ENCODE peak calls at places on chromosomes 3 and 15, in ten cellular contexts. E, Z, J, R, F, B, U, W, K and Q are unnamed samples.

GRCh38 chr15:32824777-32825176 is 107.0 kb downstream of the GREM1 start:
- DNase-seq in E (no peak), Z (no peak), J (no peak), R (no peak), F (no peak), B (peak), U (no peak), W (peak), K (no peak), Q (no peak)

GRCh38 chr15:83310521-83311456 is 26.3 kb upstream of the BNC1 start:
- DNase-seq in E (no peak), Z (no peak), J (no peak), R (no peak), F (no peak), B (no peak), U (no peak), W (peak), K (no peak), Q (no peak)

GRCh38 chr3:186137051-186137685 is 28.3 kb upstream of the ETV5 start:
- DNase-seq in E (no peak), Z (no peak), J (no peak), R (no peak), F (no peak), B (no peak), U (no peak), W (no peak), K (no peak), Q (no peak)

GRCh38 chr3:152030320-152030719 is 156.9 kb downstream of the SUCNR1 start:
- DNase-seq in E (no peak), Z (no peak), J (no peak), R (no peak), F (no peak), B (no peak), U (no peak), W (no peak), K (no peak), Q (no peak)

GRCh38 chr3:123489400-123490004 is 40.6 kb upstream of the ADCY5 start:
- DNase-seq in E (peak), Z (peak), J (peak), R (peak), F (peak), B (peak), U (no peak), W (peak), K (peak), Q (no peak)

GRCh38 chr15:89364341-89364740 is 29.7 kb upstream of the POLG start:
- DNase-seq in E (peak), Z (no peak), J (peak), R (no peak), F (no peak), B (no peak), U (no peak), W (no peak), K (no peak), Q (peak)

GRCh38 chr15:99384992-99385669 is 133.8 kb downstream of the LRRC28 start:
- DNase-seq in E (no peak), Z (no peak), J (no peak), R (no peak), F (no peak), B (peak), U (no peak), W (no peak), K (no peak), Q (no peak)

GRCh38 chr3:117547956-117548550 is 838.5 kb downstream of the TUSC7 start:
- DNase-seq in E (no peak), Z (no peak), J (no peak), R (no peak), F (no peak), B (peak), U (no peak), W (no peak), K (no peak), Q (no peak)

GRCh38 chr15:49215768-49216739 is 46.0 kb downstream of the GALK2 start:
- DNase-seq in E (peak), Z (no peak), J (peak), R (no peak), F (no peak), B (no peak), U (no peak), W (peak), K (no peak), Q (no peak)

GRCh38 chr3:191316876-191317603 is 12.2 kb upstream of the CCDC50 start:
- DNase-seq in E (peak), Z (no peak), J (no peak), R (no peak), F (no peak), B (no peak), U (no peak), W (no peak), K (no peak), Q (no peak)

GRCh38 chr3:122691195-122691594 is 10.6 kb downstream of the PARP14 start:
- DNase-seq in E (no peak), Z (no peak), J (no peak), R (no peak), F (no peak), B (peak), U (no peak), W (no peak), K (no peak), Q (no peak)

GRCh38 chr3:110376119-110376518 is 695.5 kb upstream of the NECTIN3 start:
- DNase-seq in E (no peak), Z (no peak), J (no peak), R (no peak), F (no peak), B (no peak), U (no peak), W (no peak), K (no peak), Q (no peak)

GRCh38 chr15:31300208-31300661 is 26.4 kb upstream of the KLF13 start:
- DNase-seq in E (peak), Z (peak), J (no peak), R (no peak), F (no peak), B (no peak), U (no peak), W (no peak), K (no peak), Q (no peak)

GRCh38 chr3:160162440-160162839 is 62.8 kb upstream of the C3orf80 start:
- DNase-seq in E (peak), Z (no peak), J (no peak), R (no peak), F (no peak), B (no peak), U (no peak), W (no peak), K (no peak), Q (no peak)

GRCh38 chr3:150407051-150407817 is 864 bp upstream of the TSC22D2 start:
- DNase-seq in E (no peak), Z (no peak), J (peak), R (no peak), F (no peak), B (no peak), U (no peak), W (no peak), K (peak), Q (no peak)